ENCODE peak calls at places on chromosomes 5 and 9, in six cellular contexts. X, S, M, V, E and T are unnamed samples.
A peak's percentile ranks its signal among the peaks of the same experiment; 100 is the strongest.

GRCh38 chr9:71490810-71491209 is 277.5 kb downstream of the CEMIP2 start:
- DNase-seq in X (no peak), S (no peak), M (no peak), V (no peak), E (no peak), T (no peak)

GRCh38 chr9:4864234-4864661 is 71.5 kb downstream of the RCL1 start:
- DNase-seq in X (no peak), S (no peak), M (no peak), V (no peak), E (no peak), T (no peak)

GRCh38 chr5:67942451-67942830 is 273.1 kb upstream of the PIK3R1 start:
- DNase-seq in X (no peak), S (no peak), M (no peak), V (no peak), E (no peak), T (no peak)

GRCh38 chr9:121350993-121351561 is 19.0 kb downstream of the STOM start:
- DNase-seq in X (no peak), S (peak; percentile 77), M (no peak), V (peak; percentile 68), E (peak; percentile 86), T (no peak)

GRCh38 chr9:111458139-111459009 is 25.8 kb downstream of the ECPAS start:
- DNase-seq in X (no peak), S (no peak), M (no peak), V (no peak), E (no peak), T (no peak)

GRCh38 chr9:86720893-86721698 is 226.2 kb downstream of the GAS1 start:
- DNase-seq in X (no peak), S (no peak), M (no peak), V (no peak), E (no peak), T (no peak)

GRCh38 chr5:111132731-111133435 is 40.7 kb downstream of the WDR36 start:
- DNase-seq in X (no peak), S (no peak), M (no peak), V (no peak), E (no peak), T (no peak)

GRCh38 chr9:117293199-117294114 is 121.4 kb downstream of the ASTN2 start:
- DNase-seq in X (no peak), S (peak; percentile 34), M (no peak), V (no peak), E (no peak), T (no peak)

GRCh38 chr5:53877243-53877642 is 316.8 kb downstream of the NDUFS4 start:
- DNase-seq in X (no peak), S (no peak), M (no peak), V (no peak), E (no peak), T (no peak)

GRCh38 chr9:114319147-114319546 is 3.8 kb upstream of the ORM1 start:
- DNase-seq in X (peak; percentile 9), S (no peak), M (no peak), V (no peak), E (peak; percentile 8), T (no peak)

GRCh38 chr9:86303316-86303975 is 21.1 kb upstream of the ISCA1 start:
- DNase-seq in X (no peak), S (no peak), M (no peak), V (no peak), E (no peak), T (no peak)

GRCh38 chr5:80008945-80009344 is 17.9 kb upstream of the MTX3 start:
- DNase-seq in X (no peak), S (no peak), M (no peak), V (no peak), E (no peak), T (no peak)

GRCh38 chr9:94128580-94128979 is 44.3 kb downstream of the PTPDC1 start:
- DNase-seq in X (no peak), S (no peak), M (no peak), V (no peak), E (no peak), T (no peak)

GRCh38 chr9:129223551-129224208 is 45.6 kb upstream of the IER5L start:
- DNase-seq in X (no peak), S (peak; percentile 36), M (no peak), V (no peak), E (no peak), T (no peak)

GRCh38 chr5:68277427-68277826 is 61.9 kb downstream of the PIK3R1 start:
- DNase-seq in X (no peak), S (no peak), M (no peak), V (no peak), E (no peak), T (no peak)

GRCh38 chr5:169656125-169656990 is 19.3 kb downstream of the DOCK2 start:
- DNase-seq in X (no peak), S (no peak), M (peak; percentile 32), V (no peak), E (no peak), T (peak; percentile 51)

GRCh38 chr5:148873690-148874485 is 47.5 kb downstream of the ADRB2 start:
- DNase-seq in X (no peak), S (no peak), M (no peak), V (no peak), E (no peak), T (no peak)

GRCh38 chr5:157748740-157749461 is 5.4 kb downstream of the LSM11 start:
- DNase-seq in X (no peak), S (no peak), M (no peak), V (no peak), E (no peak), T (no peak)

GRCh38 chr5:23507278-23507685 is at the start of gene PRDM9:
- DNase-seq in X (peak; percentile 80), S (no peak), M (no peak), V (peak; percentile 10), E (peak; percentile 76), T (no peak)

GRCh38 chr5:173832386-173832785 is 55.8 kb upstream of the CPEB4 start:
- DNase-seq in X (no peak), S (no peak), M (no peak), V (no peak), E (no peak), T (no peak)

GRCh38 chr5:140039561-140039960 is 3.5 kb downstream of the NRG2 start:
- DNase-seq in X (no peak), S (no peak), M (no peak), V (peak; percentile 15), E (no peak), T (no peak)

GRCh38 chr5:140040358-140040757 is 2.7 kb downstream of the NRG2 start:
- DNase-seq in X (no peak), S (no peak), M (no peak), V (no peak), E (no peak), T (no peak)

GRCh38 chr5:140035881-140036280 is 7.2 kb downstream of the NRG2 start:
- DNase-seq in X (no peak), S (no peak), M (no peak), V (no peak), E (no peak), T (no peak)

GRCh38 chr5:140038373-140038957 is 4.6 kb downstream of the NRG2 start:
- DNase-seq in X (no peak), S (no peak), M (no peak), V (no peak), E (no peak), T (no peak)

DNA sequence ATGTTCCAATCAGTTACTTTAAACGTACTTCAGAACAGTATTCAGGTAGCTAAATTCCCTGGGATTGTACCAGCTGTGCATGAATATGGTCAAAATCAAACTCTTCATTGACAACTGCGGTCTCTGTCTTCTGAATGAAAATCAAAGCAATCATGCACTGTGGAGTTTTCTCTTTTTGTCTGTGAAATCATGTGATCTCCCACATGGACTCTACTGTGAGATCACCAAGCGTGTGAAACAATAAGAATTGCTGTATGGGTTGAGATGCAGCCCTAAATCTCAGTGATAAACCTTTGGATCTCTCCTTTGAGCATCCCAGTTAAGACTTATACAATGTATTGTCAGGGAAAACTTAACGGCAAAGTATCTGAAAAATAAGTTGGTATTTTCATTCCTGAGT is 6.1 kb downstream of the NRG2 start:
- DNase-seq in X (no peak), S (no peak), M (no peak), V (no peak), E (no peak), T (no peak)
- TF ChIP-seq POLR2AphosphoS5 in X (no peak), S (no peak), M (no peak), V (no peak), E (no peak), T (no peak)

DNA sequence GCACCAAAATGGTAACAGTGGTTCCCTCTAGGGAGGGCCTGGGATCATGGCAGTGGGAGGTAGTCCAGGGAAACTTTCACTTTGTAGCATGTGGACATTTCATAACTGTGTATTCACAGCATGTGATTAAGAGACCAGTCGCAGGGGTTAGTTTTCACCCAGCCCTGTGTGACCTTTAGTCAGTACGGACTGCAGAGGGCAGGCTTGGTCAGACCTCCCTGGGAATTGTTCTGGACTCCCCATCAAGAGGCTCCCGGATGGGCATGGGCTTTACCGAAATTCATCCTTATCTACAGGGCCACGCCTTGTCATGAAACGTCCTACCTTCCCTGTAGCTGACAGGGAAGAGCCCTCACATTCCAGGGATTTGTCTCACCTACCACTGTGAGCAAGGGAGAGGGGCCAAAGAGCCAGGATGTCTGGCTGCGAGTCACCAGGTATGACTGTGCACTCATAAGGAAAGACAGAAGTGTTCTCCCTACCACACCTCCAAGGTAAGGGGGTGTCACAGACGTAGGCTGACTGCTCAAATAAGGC is 19.9 kb downstream of the GPX3 start:
- DNase-seq in X (peak; percentile 38), S (no peak), M (no peak), V (no peak), E (no peak), T (no peak)
- TF ChIP-seq POLR2A in X (no peak), S (no peak), M (no peak), V (no peak), E (no peak), T (no peak)

DNA sequence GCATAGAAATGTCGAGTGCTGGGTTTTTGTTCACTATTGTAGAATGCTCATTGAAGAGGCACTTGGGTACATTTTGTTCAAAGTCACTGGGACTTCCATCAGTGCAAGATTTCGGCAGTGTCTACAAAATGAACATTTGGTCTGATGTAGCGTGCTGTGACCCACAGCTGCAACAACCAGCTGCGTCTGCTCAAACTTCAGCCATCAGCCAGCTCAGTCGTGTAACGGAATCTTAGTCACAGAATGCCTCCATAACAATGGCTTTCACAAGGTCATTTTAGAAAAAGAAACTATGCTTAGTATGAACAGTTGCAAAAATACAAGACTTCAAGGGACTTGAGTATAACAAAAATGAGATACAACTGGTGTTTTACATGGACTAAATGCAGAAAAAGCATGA is 828.1 kb upstream of the GRAMD2B start:
- DNase-seq in X (no peak), S (peak; percentile 33), M (no peak), V (peak; percentile 48), E (peak; percentile 86), T (no peak)
- TF ChIP-seq POLR2AphosphoS5 in X (peak; percentile 54), S (peak; percentile 79), M (no peak), V (peak; percentile 79), E (peak; percentile 47), T (no peak)

DNA sequence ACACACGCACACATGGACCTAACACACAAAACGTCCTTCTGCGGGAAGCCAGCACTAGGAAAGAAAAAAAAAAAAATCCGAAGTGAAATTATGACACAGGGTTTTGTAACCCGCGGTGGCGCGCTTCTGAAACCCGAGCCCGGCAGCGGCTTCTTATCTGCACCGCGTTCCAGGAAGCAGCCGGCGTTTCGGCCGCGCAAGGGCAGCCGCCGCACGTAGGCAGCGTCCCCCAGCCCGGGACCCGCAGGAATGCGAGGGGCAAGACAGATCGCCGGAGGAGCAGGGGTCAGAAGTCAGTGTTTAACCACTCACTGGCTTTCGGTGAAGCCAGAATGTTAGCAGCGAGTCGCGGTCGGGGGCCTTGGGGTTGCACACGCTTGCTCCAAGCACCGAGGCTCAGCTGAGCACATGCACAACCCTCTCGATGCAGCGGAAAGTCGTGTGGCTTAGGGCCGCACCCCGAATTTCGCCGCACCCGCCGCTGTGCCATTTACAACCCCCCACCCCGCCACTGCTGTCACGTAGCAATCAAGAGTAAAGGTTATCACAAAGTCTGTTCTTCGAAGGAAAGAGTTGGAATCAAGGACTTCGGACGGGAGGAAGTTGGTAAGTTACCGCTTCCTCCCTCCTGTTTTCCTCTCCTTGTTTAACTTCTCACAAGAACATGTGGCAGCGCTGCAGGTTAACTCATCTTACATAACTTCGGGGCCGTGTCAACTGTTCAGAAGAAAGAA is 167.9 kb downstream of the AUH start:
- DNase-seq in X (peak; percentile 95), S (peak; percentile 93), M (peak; percentile 52), V (peak; percentile 91), E (peak; percentile 94), T (peak; percentile 54)
- TF ChIP-seq POLR2A in X (peak; percentile 40), S (peak; percentile 77), M (no peak), V (peak; percentile 91), E (peak; percentile 46), T (no peak)